ENCODE peak calls at places on chromosomes 2 and 18, in ten cellular contexts. U is A549, N is ovary, O is upper lobe of left lung, X is sigmoid colon, I is K562, P is esophagus muscularis mucosa, V is H1, T is tibial nerve, F is stomach. W is an unnamed sample. For H3K9me3, the result is how much of the 10 kb centered on the place peaks cover.

GRCh38 chr2:85430780-85431601 is 12.5 kb downstream of the SH2D6 start:
- DNase-seq in U (no peak), N (no peak), O (no peak), X (no peak), I (no peak), P (no peak), V (peak), T (no peak), F (no peak), W (no peak)

GRCh38 chr18:60541661-60542060 is 169.1 kb upstream of the MC4R start:
- DNase-seq in U (no peak), N (no peak), O (no peak), X (no peak), I (no peak), P (no peak), V (no peak), T (no peak), F (no peak), W (no peak)

GRCh38 chr2:31980674-31981356 is 30.0 kb downstream of the MEMO1 start:
- DNase-seq in U (peak), N (no peak), O (no peak), X (no peak), I (peak), P (no peak), V (no peak), T (no peak), F (no peak), W (no peak)

GRCh38 chr18:66066191-66066590 is 315.4 kb downstream of the CDH7 start:
- DNase-seq in U (no peak), N (no peak), O (no peak), X (no peak), I (no peak), P (no peak), V (no peak), T (no peak), F (no peak), W (no peak)

GRCh38 chr2:215918901-215919585 is 94.3 kb downstream of the MREG start:
- DNase-seq in U (no peak), N (no peak), O (no peak), X (no peak), I (no peak), P (no peak), V (peak), T (no peak), F (no peak), W (no peak)

GRCh38 chr2:39289609-39290008 is 45.8 kb upstream of the CDKL4 start:
- DNase-seq in U (no peak), N (no peak), O (no peak), X (no peak), I (no peak), P (no peak), V (no peak), T (no peak), F (no peak), W (no peak)

GRCh38 chr2:6975988-6976387 is 58.8 kb downstream of the RNF144A start:
- DNase-seq in U (peak), N (no peak), O (no peak), X (no peak), I (no peak), P (no peak), V (no peak), T (no peak), F (no peak), W (no peak)

GRCh38 chr2:69031466-69031865 is 18.5 kb downstream of the ANTXR1 start:
- DNase-seq in U (no peak), N (no peak), O (no peak), X (no peak), I (no peak), P (peak), V (no peak), T (no peak), F (no peak), W (no peak)

GRCh38 chr2:120734930-120735611 is 597 bp upstream of the GLI2 start:
- DNase-seq in U (no peak), N (peak), O (peak), X (no peak), I (no peak), P (peak), V (peak), T (no peak), F (peak), W (no peak)

GRCh38 chr2:200765139-200765951 is 46.4 kb upstream of the BZW1 start:
- DNase-seq in U (peak), N (peak), O (no peak), X (no peak), I (no peak), P (no peak), V (no peak), T (no peak), F (no peak), W (no peak)

GRCh38 chr2:240125749-240126148 is 10.4 kb downstream of the COPS9 start:
- DNase-seq in U (no peak), N (no peak), O (no peak), X (no peak), I (no peak), P (no peak), V (no peak), T (no peak), F (peak), W (no peak)

GRCh38 chr2:240780023-240780831 is 39.8 kb downstream of the KIF1A start:
- DNase-seq in U (no peak), N (peak), O (no peak), X (no peak), I (no peak), P (no peak), V (no peak), T (peak), F (no peak), W (no peak)

GRCh38 chr2:178674122-178674521 is 133.1 kb downstream of the TTN start:
- DNase-seq in U (peak), N (no peak), O (no peak), X (no peak), I (no peak), P (no peak), V (no peak), T (no peak), F (no peak), W (no peak)

GRCh38 chr2:60485550-60485949 is 67.9 kb downstream of the BCL11A start:
- DNase-seq in U (no peak), N (no peak), O (no peak), X (no peak), I (no peak), P (no peak), V (no peak), T (no peak), F (no peak), W (no peak)

GRCh38 chr18:32669549-32670165 is 103.2 kb downstream of the KLHL14 start:
- DNase-seq in U (peak), N (no peak), O (no peak), X (no peak), I (no peak), P (no peak), V (peak), T (no peak), F (no peak), W (no peak)

GRCh38 chr2:165898381-165898780 is 55.2 kb downstream of the TTC21B start:
- DNase-seq in U (no peak), N (no peak), O (no peak), X (no peak), I (no peak), P (no peak), V (no peak), T (no peak), F (no peak), W (no peak)

GRCh38 chr2:96601382-96602292 is 36.5 kb downstream of the KANSL3 start:
- DNase-seq in U (no peak), N (no peak), O (no peak), X (no peak), I (peak), P (no peak), V (no peak), T (no peak), F (peak), W (no peak)

GRCh38 chr2:237289134-237289533 is 124.8 kb downstream of the COL6A3 start:
- DNase-seq in U (no peak), N (no peak), O (no peak), X (peak), I (no peak), P (no peak), V (no peak), T (no peak), F (peak), W (no peak)
- TF ChIP-seq EP300 in U (no peak), N (no peak), O (no peak), X (no peak), I (no peak), P (no peak), V (no peak), T (no peak), F (no peak), W (no peak)

DNA sequence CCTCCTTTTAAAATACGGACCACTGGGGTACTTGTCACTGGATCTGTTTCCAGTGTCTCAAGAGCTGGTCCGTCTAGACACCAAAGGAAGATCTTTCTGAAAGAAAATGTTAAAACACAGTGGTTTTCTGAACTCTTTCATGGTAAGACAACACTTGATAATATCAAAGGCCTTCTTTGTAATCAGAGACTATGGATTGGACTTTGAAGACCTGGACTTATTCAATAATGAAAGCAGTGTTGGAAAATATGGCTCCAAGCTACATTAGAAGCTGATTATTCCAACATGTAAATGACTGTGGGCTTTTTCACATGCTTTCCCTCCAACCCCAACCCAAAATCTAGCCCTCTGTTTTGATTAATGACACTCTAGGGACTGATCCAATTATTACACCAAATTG is 329.4 kb upstream of the LYPD1 start:
- DNase-seq in U (no peak), N (no peak), O (no peak), X (no peak), I (no peak), P (peak), V (no peak), T (no peak), F (no peak), W (no peak)
- H3K9me3 ChIP-seq in U (under half), N (under half), O (under half), X (under half), I (under half), P (under half), V (under half), T (under half), F (under half), W (under half)

DNA sequence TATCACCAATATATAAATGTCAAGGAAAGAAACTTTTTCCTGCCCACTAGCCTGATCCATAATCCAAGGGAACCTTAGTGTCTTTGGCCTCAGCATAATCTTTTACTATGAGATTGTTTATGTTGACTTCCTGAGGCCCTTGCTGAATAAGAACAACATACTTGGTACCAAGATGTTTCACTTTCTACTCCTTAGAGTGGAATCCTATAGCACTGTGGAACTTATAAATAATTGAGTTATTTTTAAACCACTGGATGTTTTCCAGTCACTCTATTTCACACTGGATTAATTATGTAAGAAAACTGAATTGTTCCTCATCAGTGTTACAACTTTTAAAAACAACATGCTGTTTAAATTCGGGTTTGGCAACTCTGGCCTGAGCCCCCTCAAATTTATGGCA is 637.7 kb upstream of the ZEB2 start:
- DNase-seq in U (no peak), N (no peak), O (no peak), X (no peak), I (no peak), P (no peak), V (no peak), T (no peak), F (no peak), W (no peak)
- TF ChIP-seq EP300 in U (no peak), N (no peak), O (no peak), X (no peak), I (no peak), P (no peak), V (no peak), T (no peak), F (no peak), W (no peak)

GRCh38 chr2:3974765-3975164 is 271.4 kb downstream of the DCDC2C start:
- DNase-seq in U (no peak), N (no peak), O (no peak), X (no peak), I (no peak), P (peak), V (no peak), T (no peak), F (no peak), W (no peak)
- H3K9me3 ChIP-seq in U (under half), N (under half), O (under half), X (under half), I (under half), P (under half), V (under half), T (under half), F (under half), W (under half)

DNA sequence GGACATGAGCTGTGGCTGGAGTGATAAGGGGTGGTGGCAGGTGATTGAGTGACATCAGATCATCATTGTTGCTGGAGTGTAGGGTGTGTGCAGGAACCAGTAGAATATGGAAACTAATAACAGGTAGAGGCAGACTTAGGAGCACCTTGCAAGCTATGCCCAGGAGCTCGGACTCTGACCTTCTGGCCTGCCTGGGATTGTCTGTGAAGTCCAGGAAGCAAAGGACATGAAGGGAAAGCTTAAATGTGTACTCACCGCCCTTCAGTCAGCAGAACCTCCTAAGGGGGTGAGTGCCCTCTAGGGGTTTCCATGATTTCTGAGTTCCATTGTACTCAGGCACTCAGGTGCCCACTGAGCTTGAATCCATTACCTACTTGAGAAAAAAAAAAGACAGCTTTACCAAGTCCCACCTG is 104.2 kb downstream of the CRIM1 start:
- DNase-seq in U (peak), N (no peak), O (peak), X (no peak), I (peak), P (peak), V (no peak), T (no peak), F (peak), W (peak)
- TF ChIP-seq EP300 in U (no peak), N (no peak), O (no peak), X (no peak), I (no peak), P (no peak), V (no peak), T (no peak), F (no peak), W (no peak)

W was measured in transverse colon.